ENCODE peak calls at places on chromosome 6, in eight cellular contexts. C is DMS 273 treated with DMSO at 0.1 percent for 48 hours; Z is hypothalamus; Y is D341Med; A is tibial artery; D is stimulated activated CD4-positive, alpha-beta T cell treated with anti-CD3 and anti-CD28 coated beads, Interleukin-2, amount 100 ng/mL, for 24 hours; Q is T-helper 1 cell; N is effector memory CD4-positive, alpha-beta T cell. X is an unnamed sample.

GRCh38 chr6:44035621-44036020 is 91.6 kb downstream of the MRPL14 start:
- DNase-seq in Z (no peak), N (no peak), C (no peak), Q (no peak), Y (no peak), D (no peak), A (peak), X (no peak)

GRCh38 chr6:106163966-106164877 is 78.1 kb downstream of the PRDM1 start:
- DNase-seq in N (no peak), D (peak), Q (no peak), Y (no peak), Z (no peak), A (no peak), C (no peak), X (peak)

GRCh38 chr6:43951063-43951755 is 176.0 kb downstream of the MRPL14 start:
- DNase-seq in Q (no peak), Y (peak), Z (no peak), N (no peak), C (peak), A (peak), D (no peak), X (peak)

GRCh38 chr6:163338671-163339405 is 75.7 kb upstream of the QKI start:
- DNase-seq in C (no peak), A (peak), N (no peak), D (no peak), Y (no peak), Q (no peak), Z (no peak), X (no peak)

GRCh38 chr6:116446399-116446798 is 14.8 kb upstream of the CALHM6 start:
- DNase-seq in C (no peak), A (no peak), N (no peak), Z (no peak), Q (no peak), D (no peak), Y (no peak), X (no peak)

GRCh38 chr6:159461266-159461665 is 231.8 kb downstream of the SOD2 start:
- DNase-seq in Y (no peak), Z (no peak), C (no peak), D (no peak), N (no peak), Q (no peak), A (no peak), X (no peak)

GRCh38 chr6:46642928-46643751 is 9.5 kb downstream of the CYP39A1 start:
- DNase-seq in N (no peak), C (no peak), Q (no peak), Z (no peak), Y (no peak), A (no peak), D (no peak), X (no peak)

GRCh38 chr6:6811151-6812002 is 222.9 kb downstream of the LY86 start:
- DNase-seq in Z (no peak), A (no peak), Y (no peak), D (no peak), C (no peak), Q (peak), N (no peak), X (no peak)

GRCh38 chr6:128538763-128539162 is 18.4 kb upstream of the PTPRK start:
- DNase-seq in D (no peak), Q (no peak), C (no peak), Y (no peak), Z (no peak), A (no peak), N (no peak), X (no peak)

GRCh38 chr6:138654715-138655634 is 118.6 kb upstream of the CCDC28A start:
- DNase-seq in Z (no peak), Q (no peak), N (no peak), Y (no peak), A (no peak), C (no peak), D (peak), X (peak)

GRCh38 chr6:106751501-106752252 is 122.3 kb downstream of the QRSL1 start:
- DNase-seq in D (no peak), C (peak), Z (no peak), Q (no peak), N (no peak), A (no peak), Y (no peak), X (no peak)

GRCh38 chr6:21220271-21220987 is 373.1 kb upstream of the SOX4 start:
- DNase-seq in A (no peak), D (no peak), Q (no peak), C (no peak), Y (no peak), Z (no peak), N (no peak), X (no peak)

GRCh38 chr6:130075879-130076278 is 57.5 kb downstream of the L3MBTL3 start:
- DNase-seq in A (no peak), D (no peak), Q (no peak), Z (no peak), C (no peak), N (no peak), Y (no peak), X (no peak)

GRCh38 chr6:130937942-130938604 is 110.9 kb downstream of the SMLR1 start:
- DNase-seq in Q (no peak), Z (no peak), Y (no peak), D (no peak), A (no peak), C (no peak), N (no peak), X (no peak)

GRCh38 chr6:157787080-157787479 is 36.0 kb upstream of the SNX9 start:
- DNase-seq in Q (no peak), D (no peak), Y (no peak), N (no peak), C (no peak), A (no peak), Z (no peak), X (no peak)

GRCh38 chr6:19664878-19665715 is 172.1 kb upstream of the ID4 start:
- DNase-seq in C (no peak), Q (no peak), N (no peak), Y (no peak), Z (no peak), D (no peak), A (no peak), X (no peak)

GRCh38 chr6:120869397-120869796 is 464.9 kb downstream of the TBC1D32 start:
- DNase-seq in A (no peak), Z (no peak), N (no peak), D (no peak), C (no peak), Q (no peak), Y (no peak), X (no peak)

GRCh38 chr6:5302220-5302946 is 41.1 kb downstream of the FARS2 start:
- DNase-seq in Z (no peak), C (peak), A (no peak), Q (no peak), D (peak), Y (no peak), N (no peak), X (peak)

GRCh38 chr6:341914-342831 is 49.4 kb upstream of the IRF4 start:
- DNase-seq in C (no peak), Y (no peak), N (no peak), Z (no peak), Q (no peak), D (no peak), A (no peak), X (no peak)

GRCh38 chr6:169160855-169161560 is 92.6 kb downstream of the THBS2 start:
- DNase-seq in C (no peak), Y (no peak), Q (no peak), N (no peak), D (no peak), A (peak), Z (no peak), X (no peak)

GRCh38 chr6:7129784-7130569 is 22.2 kb downstream of the RREB1 start:
- DNase-seq in D (peak), Y (no peak), C (no peak), Q (no peak), Z (no peak), A (peak), N (no peak), X (peak)

GRCh38 chr6:95127266-95127665 is 450.1 kb upstream of the MANEA start:
- DNase-seq in C (no peak), D (no peak), Y (no peak), A (no peak), Z (no peak), N (no peak), Q (no peak), X (no peak)

GRCh38 chr6:6494677-6495076 is 93.8 kb upstream of the LY86 start:
- DNase-seq in Y (peak), N (no peak), C (peak), D (peak), Z (no peak), Q (no peak), A (peak), X (peak)

GRCh38 chr6:56766806-56767178 is 124.1 kb upstream of the DST start:
- DNase-seq in Z (no peak), N (no peak), Q (no peak), D (no peak), A (no peak), C (no peak), Y (no peak), X (no peak)

GRCh38 chr6:108114861-108115597 is 40.5 kb upstream of the OSTM1 start:
- DNase-seq in Y (peak), Q (no peak), C (peak), N (no peak), A (no peak), D (peak), Z (peak), X (peak)

GRCh38 chr6:169556238-169556637 is 145.6 kb downstream of the WDR27 start:
- DNase-seq in N (no peak), Q (no peak), C (no peak), Z (no peak), D (no peak), Y (no peak), A (no peak), X (no peak)

GRCh38 chr6:166317261-166318212 is 9.3 kb upstream of the PRR18 start:
- DNase-seq in A (no peak), Z (no peak), C (no peak), Q (no peak), N (no peak), D (no peak), Y (no peak), X (no peak)

GRCh38 chr6:53112404-53112803 is 36.2 kb downstream of the GCM1 start:
- DNase-seq in C (no peak), Q (no peak), N (no peak), Y (no peak), A (no peak), D (no peak), Z (no peak), X (no peak)

GRCh38 chr6:134123666-134124208 is 71.3 kb upstream of the SLC2A12 start:
- DNase-seq in Z (no peak), A (no peak), D (no peak), Q (peak), C (peak), N (no peak), Y (peak), X (no peak)

GRCh38 chr6:93040375-93040774 is 379.0 kb downstream of the EPHA7 start:
- DNase-seq in N (no peak), Q (no peak), A (no peak), Z (no peak), C (no peak), Y (no peak), D (no peak), X (no peak)

GRCh38 chr6:30894381-30894780 is 10.1 kb downstream of the DDR1 start:
- DNase-seq in A (no peak), Z (no peak), Y (no peak), N (no peak), C (no peak), Q (no peak), D (no peak), X (no peak)

GRCh38 chr6:37514377-37514776 is 14.7 kb upstream of the CCDC167 start:
- DNase-seq in Y (no peak), N (peak), Z (no peak), D (peak), Q (no peak), A (no peak), C (no peak), X (peak)

GRCh38 chr6:129623008-129623732 is 86.8 kb downstream of the ARHGAP18 start:
- DNase-seq in Y (no peak), A (no peak), C (no peak), D (no peak), N (no peak), Z (no peak), Q (no peak), X (no peak)

GRCh38 chr6:142226731-142227130 is 75.1 kb upstream of the ADGRG6 start:
- DNase-seq in Q (no peak), Z (no peak), Y (no peak), A (no peak), C (no peak), D (no peak), N (no peak), X (no peak)

X was measured in activated naive CD8-positive, alpha-beta T cell treated with anti-CD3 and anti-CD28 coated beads, Interleukin-2, amount 50 U/mL, for 24 hours.